ENCODE peak calls at places on chromosomes 1 and 21, in ten cellular contexts. One of them, this sample, is unnamed. For H3K27me3, the result is how much of the 10 kb centered on the place peaks cover.

GRCh38 chr1:228337711-228338520 is 68.7 kb downstream of the TRIM11 start:
- DNase-seq in GM23248: no peak
- DNase-seq in K562: no peak
- DNase-seq in ovary: peak
- DNase-seq in psoas muscle: peak
- DNase-seq in hepatocyte: no peak
- DNase-seq in heart left ventricle: peak
- DNase-seq in tibial artery: peak
- DNase-seq in mammary epithelial cell: no peak
- DNase-seq in thyroid gland: peak
- DNase-seq in this sample: peak

GRCh38 chr1:47183308-47184089 is 6.3 kb downstream of the PDZK1IP1 start:
- DNase-seq in mammary epithelial cell: no peak
- DNase-seq in tibial artery: peak
- DNase-seq in thyroid gland: no peak
- DNase-seq in psoas muscle: no peak
- DNase-seq in ovary: no peak
- DNase-seq in hepatocyte: no peak
- DNase-seq in GM23248: no peak
- DNase-seq in heart left ventricle: no peak
- DNase-seq in K562: no peak
- DNase-seq in this sample: no peak

GRCh38 chr1:214615111-214615510 is 12.1 kb downstream of the CENPF start:
- DNase-seq in GM23248: peak
- DNase-seq in ovary: no peak
- DNase-seq in heart left ventricle: no peak
- DNase-seq in thyroid gland: no peak
- DNase-seq in psoas muscle: no peak
- DNase-seq in mammary epithelial cell: no peak
- DNase-seq in hepatocyte: no peak
- DNase-seq in K562: no peak
- DNase-seq in tibial artery: no peak
- DNase-seq in this sample: no peak

GRCh38 chr1:219555802-219556201 is 57.1 kb downstream of the ZC3H11B start:
- DNase-seq in mammary epithelial cell: peak
- DNase-seq in psoas muscle: no peak
- DNase-seq in ovary: no peak
- DNase-seq in GM23248: peak
- DNase-seq in K562: no peak
- DNase-seq in tibial artery: no peak
- DNase-seq in hepatocyte: peak
- DNase-seq in heart left ventricle: no peak
- DNase-seq in thyroid gland: no peak
- DNase-seq in this sample: no peak

GRCh38 chr1:1281533-1282321 is 1.5 kb downstream of the SCNN1D start:
- DNase-seq in GM23248: peak
- DNase-seq in ovary: peak
- DNase-seq in tibial artery: no peak
- DNase-seq in K562: no peak
- DNase-seq in hepatocyte: no peak
- DNase-seq in heart left ventricle: peak
- DNase-seq in thyroid gland: peak
- DNase-seq in mammary epithelial cell: peak
- DNase-seq in psoas muscle: peak
- DNase-seq in this sample: peak

GRCh38 chr1:178518894-178519293 is 6.0 kb downstream of the TEX35 start:
- DNase-seq in psoas muscle: no peak
- DNase-seq in ovary: no peak
- DNase-seq in heart left ventricle: no peak
- DNase-seq in tibial artery: no peak
- DNase-seq in K562: no peak
- DNase-seq in hepatocyte: no peak
- DNase-seq in GM23248: no peak
- DNase-seq in mammary epithelial cell: peak
- DNase-seq in thyroid gland: no peak
- DNase-seq in this sample: no peak

GRCh38 chr1:152001631-152002584 is 8.2 kb upstream of the S100A10 start:
- DNase-seq in psoas muscle: peak
- DNase-seq in thyroid gland: peak
- DNase-seq in K562: peak
- DNase-seq in ovary: peak
- DNase-seq in heart left ventricle: peak
- DNase-seq in hepatocyte: peak
- DNase-seq in mammary epithelial cell: peak
- DNase-seq in GM23248: peak
- DNase-seq in tibial artery: peak
- DNase-seq in this sample: peak

GRCh38 chr1:29708818-29709710 is 472.7 kb downstream of the PTPRU start:
- DNase-seq in hepatocyte: peak
- DNase-seq in K562: no peak
- DNase-seq in mammary epithelial cell: peak
- DNase-seq in heart left ventricle: no peak
- DNase-seq in psoas muscle: no peak
- DNase-seq in GM23248: peak
- DNase-seq in ovary: no peak
- DNase-seq in tibial artery: no peak
- DNase-seq in thyroid gland: no peak
- DNase-seq in this sample: no peak

GRCh38 chr1:6245869-6246496 is 2.0 kb downstream of the HES3 start:
- DNase-seq in ovary: peak
- DNase-seq in tibial artery: no peak
- DNase-seq in hepatocyte: peak
- DNase-seq in mammary epithelial cell: peak
- DNase-seq in psoas muscle: no peak
- DNase-seq in heart left ventricle: no peak
- DNase-seq in thyroid gland: no peak
- DNase-seq in K562: peak
- DNase-seq in GM23248: peak
- DNase-seq in this sample: no peak

GRCh38 chr21:25963186-25963585 is 207.4 kb downstream of the APP start:
- DNase-seq in K562: no peak
- DNase-seq in heart left ventricle: no peak
- DNase-seq in hepatocyte: no peak
- DNase-seq in tibial artery: no peak
- DNase-seq in thyroid gland: no peak
- DNase-seq in ovary: no peak
- DNase-seq in mammary epithelial cell: peak
- DNase-seq in psoas muscle: no peak
- DNase-seq in GM23248: peak
- DNase-seq in this sample: no peak

GRCh38 chr1:161227196-161227871 is 1.5 kb downstream of the TOMM40L start:
- DNase-seq in hepatocyte: peak
- DNase-seq in ovary: peak
- DNase-seq in thyroid gland: peak
- DNase-seq in psoas muscle: peak
- DNase-seq in heart left ventricle: peak
- DNase-seq in tibial artery: peak
- DNase-seq in GM23248: peak
- DNase-seq in mammary epithelial cell: peak
- DNase-seq in K562: peak
- DNase-seq in this sample: peak

GRCh38 chr21:16241500-16241963 is 511.8 kb downstream of the USP25 start:
- DNase-seq in GM23248: no peak
- DNase-seq in hepatocyte: no peak
- DNase-seq in psoas muscle: no peak
- DNase-seq in ovary: no peak
- DNase-seq in tibial artery: no peak
- DNase-seq in mammary epithelial cell: no peak
- DNase-seq in heart left ventricle: no peak
- DNase-seq in K562: no peak
- DNase-seq in thyroid gland: no peak
- DNase-seq in this sample: no peak

GRCh38 chr21:16243396-16243795 is 513.6 kb downstream of the USP25 start:
- DNase-seq in ovary: no peak
- DNase-seq in hepatocyte: no peak
- DNase-seq in mammary epithelial cell: no peak
- DNase-seq in tibial artery: no peak
- DNase-seq in heart left ventricle: no peak
- DNase-seq in GM23248: no peak
- DNase-seq in thyroid gland: no peak
- DNase-seq in K562: no peak
- DNase-seq in psoas muscle: no peak
- DNase-seq in this sample: no peak

GRCh38 chr21:16239659-16240265 is 510.0 kb downstream of the USP25 start:
- DNase-seq in mammary epithelial cell: no peak
- DNase-seq in GM23248: no peak
- DNase-seq in thyroid gland: no peak
- DNase-seq in psoas muscle: no peak
- DNase-seq in ovary: no peak
- DNase-seq in hepatocyte: peak
- DNase-seq in heart left ventricle: no peak
- DNase-seq in K562: no peak
- DNase-seq in tibial artery: no peak
- DNase-seq in this sample: no peak

DNA sequence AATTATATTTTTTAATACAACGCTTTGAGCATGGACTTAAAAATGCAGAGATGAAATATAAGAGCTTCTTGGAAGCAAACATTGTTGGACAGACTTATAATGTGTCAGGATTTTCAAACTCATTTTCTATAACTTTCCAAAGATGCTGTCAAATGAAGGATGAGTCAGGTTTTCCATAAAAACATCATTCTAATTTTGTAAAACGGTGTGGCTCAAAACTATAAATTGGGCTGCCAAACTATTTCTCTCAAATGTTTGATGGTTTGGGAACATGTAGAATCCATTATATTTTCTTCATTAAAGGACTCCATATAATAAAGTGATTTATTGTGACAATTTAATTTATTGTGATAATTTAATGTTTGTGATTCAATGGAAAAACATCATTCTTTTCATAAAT is 511.2 kb downstream of the USP25 start:
- DNase-seq in ovary: no peak
- DNase-seq in GM23248: peak
- DNase-seq in tibial artery: no peak
- DNase-seq in thyroid gland: no peak
- DNase-seq in heart left ventricle: no peak
- DNase-seq in psoas muscle: no peak
- DNase-seq in mammary epithelial cell: no peak
- DNase-seq in hepatocyte: no peak
- DNase-seq in K562: no peak
- DNase-seq in this sample: no peak
- H3K27ac ChIP-seq in ovary: no peak
- H3K27ac ChIP-seq in GM23248: no peak
- H3K27ac ChIP-seq in tibial artery: peak
- H3K27ac ChIP-seq in thyroid gland: no peak
- H3K27ac ChIP-seq in heart left ventricle: no peak
- H3K27ac ChIP-seq in psoas muscle: no peak
- H3K27ac ChIP-seq in mammary epithelial cell: no peak
- H3K27ac ChIP-seq in hepatocyte: no peak
- H3K27ac ChIP-seq in K562: no peak
- H3K27ac ChIP-seq in this sample: no peak

DNA sequence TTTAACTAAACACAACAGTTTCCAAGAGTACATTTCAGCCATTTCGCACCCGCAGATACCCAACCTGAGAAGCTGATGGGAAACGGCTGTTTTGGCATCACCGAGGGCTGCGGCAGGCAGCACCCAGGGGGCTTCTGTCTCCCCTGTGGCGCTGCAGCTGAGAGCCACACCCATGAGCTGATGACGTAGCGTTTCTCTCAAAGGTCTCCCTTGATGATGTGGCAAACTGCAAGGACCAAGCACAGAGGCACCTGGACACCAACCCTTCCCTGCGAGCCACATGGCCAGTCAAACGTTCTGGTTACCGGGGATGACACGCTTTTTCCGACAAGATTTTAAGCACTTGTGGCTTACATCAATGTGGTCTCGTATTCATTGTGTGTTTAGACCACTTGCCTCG is 150.8 kb upstream of the ERG start:
- DNase-seq in hepatocyte: no peak
- DNase-seq in tibial artery: no peak
- DNase-seq in GM23248: peak
- DNase-seq in K562: peak
- DNase-seq in mammary epithelial cell: no peak
- DNase-seq in ovary: no peak
- DNase-seq in psoas muscle: no peak
- DNase-seq in thyroid gland: no peak
- DNase-seq in heart left ventricle: no peak
- DNase-seq in this sample: no peak
- H3K27me3 ChIP-seq in hepatocyte: under half
- H3K27me3 ChIP-seq in tibial artery: under half
- H3K27me3 ChIP-seq in GM23248: under half
- H3K27me3 ChIP-seq in K562: under half
- H3K27me3 ChIP-seq in mammary epithelial cell: under half
- H3K27me3 ChIP-seq in ovary: under half
- H3K27me3 ChIP-seq in psoas muscle: under half
- H3K27me3 ChIP-seq in thyroid gland: under half
- H3K27me3 ChIP-seq in heart left ventricle: under half
- H3K27me3 ChIP-seq in this sample: under half

GRCh38 chr1:150574260-150575071 is 4.9 kb downstream of the MCL1 start:
- DNase-seq in hepatocyte: peak
- DNase-seq in heart left ventricle: no peak
- DNase-seq in K562: no peak
- DNase-seq in GM23248: peak
- DNase-seq in psoas muscle: no peak
- DNase-seq in ovary: no peak
- DNase-seq in tibial artery: no peak
- DNase-seq in mammary epithelial cell: no peak
- DNase-seq in thyroid gland: no peak
- DNase-seq in this sample: no peak

GRCh38 chr1:150576794-150577556 is 2.4 kb downstream of the MCL1 start:
- DNase-seq in tibial artery: no peak
- DNase-seq in thyroid gland: peak
- DNase-seq in GM23248: peak
- DNase-seq in hepatocyte: peak
- DNase-seq in K562: no peak
- DNase-seq in psoas muscle: no peak
- DNase-seq in heart left ventricle: no peak
- DNase-seq in mammary epithelial cell: no peak
- DNase-seq in ovary: no peak
- DNase-seq in this sample: no peak

GRCh38 chr1:150576367-150576711 is 3.1 kb downstream of the MCL1 start:
- DNase-seq in ovary: no peak
- DNase-seq in GM23248: no peak
- DNase-seq in psoas muscle: no peak
- DNase-seq in thyroid gland: no peak
- DNase-seq in tibial artery: no peak
- DNase-seq in K562: no peak
- DNase-seq in mammary epithelial cell: no peak
- DNase-seq in heart left ventricle: no peak
- DNase-seq in hepatocyte: no peak
- DNase-seq in this sample: no peak

GRCh38 chr1:150575072-150575489 is 4.3 kb downstream of the MCL1 start:
- DNase-seq in psoas muscle: no peak
- DNase-seq in tibial artery: no peak
- DNase-seq in thyroid gland: no peak
- DNase-seq in ovary: no peak
- DNase-seq in mammary epithelial cell: no peak
- DNase-seq in K562: no peak
- DNase-seq in heart left ventricle: no peak
- DNase-seq in GM23248: peak
- DNase-seq in hepatocyte: peak
- DNase-seq in this sample: no peak

GRCh38 chr1:150575518-150576366 is 3.7 kb downstream of the MCL1 start:
- DNase-seq in psoas muscle: no peak
- DNase-seq in heart left ventricle: no peak
- DNase-seq in GM23248: peak
- DNase-seq in thyroid gland: no peak
- DNase-seq in tibial artery: no peak
- DNase-seq in hepatocyte: peak
- DNase-seq in mammary epithelial cell: no peak
- DNase-seq in K562: no peak
- DNase-seq in ovary: no peak
- DNase-seq in this sample: no peak
- H3K27ac ChIP-seq in psoas muscle: peak
- H3K27ac ChIP-seq in heart left ventricle: peak
- H3K27ac ChIP-seq in GM23248: peak
- H3K27ac ChIP-seq in thyroid gland: peak
- H3K27ac ChIP-seq in tibial artery: peak
- H3K27ac ChIP-seq in hepatocyte: peak
- H3K27ac ChIP-seq in mammary epithelial cell: peak
- H3K27ac ChIP-seq in K562: peak
- H3K27ac ChIP-seq in ovary: no peak
- H3K27ac ChIP-seq in this sample: peak

GRCh38 chr1:186574951-186575747 is 105.1 kb downstream of the PTGS2 start:
- DNase-seq in thyroid gland: no peak
- DNase-seq in heart left ventricle: no peak
- DNase-seq in mammary epithelial cell: no peak
- DNase-seq in K562: no peak
- DNase-seq in tibial artery: no peak
- DNase-seq in GM23248: peak
- DNase-seq in hepatocyte: no peak
- DNase-seq in ovary: no peak
- DNase-seq in psoas muscle: no peak
- DNase-seq in this sample: no peak
- H3K27me3 ChIP-seq in thyroid gland: under half
- H3K27me3 ChIP-seq in heart left ventricle: under half
- H3K27me3 ChIP-seq in mammary epithelial cell: under half
- H3K27me3 ChIP-seq in K562: under half
- H3K27me3 ChIP-seq in tibial artery: under half
- H3K27me3 ChIP-seq in GM23248: under half
- H3K27me3 ChIP-seq in hepatocyte: under half
- H3K27me3 ChIP-seq in ovary: under half
- H3K27me3 ChIP-seq in psoas muscle: under half
- H3K27me3 ChIP-seq in this sample: under half

This sample was measured in dorsolateral prefrontal cortex.